ENCODE peak calls at places on chromosomes 2 and 18, in four cellular contexts. I is WTC11, J is H1, B is K562. C is an unnamed sample.

GRCh38 chr2:57890993-57891688 is 155.5 kb upstream of the VRK2 start:
- DNase-seq in J (no peak), B (no peak), I (no peak), C (no peak)

GRCh38 chr2:23828256-23828980 is 98.5 kb downstream of the ATAD2B start:
- DNase-seq in B (no peak), I (no peak), J (no peak), C (no peak)

GRCh38 chr18:72868666-72869661 is 1.2 kb upstream of the NETO1 start:
- DNase-seq in J (peak), I (peak), B (no peak), C (peak)

GRCh38 chr2:176514805-176515500 is 245.7 kb downstream of the MTX2 start:
- DNase-seq in I (no peak), J (no peak), B (no peak), C (no peak)

GRCh38 chr2:238240761-238241711 is 1.2 kb upstream of the HES6 start:
- DNase-seq in J (peak), B (peak), I (peak), C (no peak)

GRCh38 chr2:180367831-180368230 is 360.7 kb upstream of the CWC22 start:
- DNase-seq in B (no peak), J (no peak), I (no peak), C (no peak)

GRCh38 chr18:49672853-49673252 is 111.0 kb downstream of the LIPG start:
- DNase-seq in B (no peak), I (no peak), J (no peak), C (no peak)

GRCh38 chr18:71370095-71370494 is 1081.2 kb downstream of the SOCS6 start:
- DNase-seq in I (no peak), B (no peak), J (no peak), C (no peak)

GRCh38 chr2:127953849-127954248 is 68.1 kb upstream of the AMMECR1L start:
- DNase-seq in B (no peak), I (no peak), J (no peak), C (no peak)

GRCh38 chr2:43303120-43303519 is 76.7 kb upstream of the ZFP36L2 start:
- DNase-seq in J (no peak), I (no peak), B (no peak), C (no peak)

GRCh38 chr18:63135101-63135500 is 184.5 kb downstream of the BCL2 start:
- DNase-seq in I (no peak), B (no peak), J (no peak), C (no peak)

GRCh38 chr2:200136655-200137054 is 169.8 kb upstream of the SPATS2L start:
- DNase-seq in I (peak), J (peak), B (no peak), C (no peak)

GRCh38 chr2:179435021-179435420 is 170.4 kb upstream of the SESTD1 start:
- DNase-seq in J (no peak), I (no peak), B (no peak), C (no peak)

GRCh38 chr2:15726321-15727057 is 134.8 kb downstream of the DDX1 start:
- DNase-seq in I (no peak), J (no peak), B (no peak), C (no peak)

GRCh38 chr18:72086421-72086820 is 457.7 kb downstream of the CBLN2 start:
- DNase-seq in I (no peak), B (peak), J (no peak), C (no peak)

GRCh38 chr18:32920796-32921787 is 148.3 kb upstream of the KLHL14 start:
- DNase-seq in B (no peak), J (no peak), I (no peak), C (no peak)

GRCh38 chr2:27408601-27409320 is 630 bp downstream of the PPM1G start:
- DNase-seq in J (no peak), B (no peak), I (no peak), C (no peak)

GRCh38 chr2:168049609-168050008 is 197.8 kb downstream of the STK39 start:
- DNase-seq in I (no peak), B (no peak), J (no peak), C (no peak)

GRCh38 chr18:3058328-3059191 is 45.6 kb upstream of the LPIN2 start:
- DNase-seq in B (no peak), J (no peak), I (no peak), C (no peak)

GRCh38 chr2:164257794-164258193 is 363.5 kb downstream of the GRB14 start:
- DNase-seq in J (no peak), B (no peak), I (no peak), C (no peak)

GRCh38 chr2:236317938-236318396 is 53.8 kb upstream of the ASB18 start:
- DNase-seq in B (no peak), I (no peak), J (no peak), C (no peak)

GRCh38 chr18:60987963-60988362 is 345.3 kb upstream of the CDH20 start:
- DNase-seq in J (no peak), B (no peak), I (no peak), C (no peak)
- TF ChIP-seq TEAD4 in J (no peak), B (no peak), I (no peak), C (no peak)

DNA sequence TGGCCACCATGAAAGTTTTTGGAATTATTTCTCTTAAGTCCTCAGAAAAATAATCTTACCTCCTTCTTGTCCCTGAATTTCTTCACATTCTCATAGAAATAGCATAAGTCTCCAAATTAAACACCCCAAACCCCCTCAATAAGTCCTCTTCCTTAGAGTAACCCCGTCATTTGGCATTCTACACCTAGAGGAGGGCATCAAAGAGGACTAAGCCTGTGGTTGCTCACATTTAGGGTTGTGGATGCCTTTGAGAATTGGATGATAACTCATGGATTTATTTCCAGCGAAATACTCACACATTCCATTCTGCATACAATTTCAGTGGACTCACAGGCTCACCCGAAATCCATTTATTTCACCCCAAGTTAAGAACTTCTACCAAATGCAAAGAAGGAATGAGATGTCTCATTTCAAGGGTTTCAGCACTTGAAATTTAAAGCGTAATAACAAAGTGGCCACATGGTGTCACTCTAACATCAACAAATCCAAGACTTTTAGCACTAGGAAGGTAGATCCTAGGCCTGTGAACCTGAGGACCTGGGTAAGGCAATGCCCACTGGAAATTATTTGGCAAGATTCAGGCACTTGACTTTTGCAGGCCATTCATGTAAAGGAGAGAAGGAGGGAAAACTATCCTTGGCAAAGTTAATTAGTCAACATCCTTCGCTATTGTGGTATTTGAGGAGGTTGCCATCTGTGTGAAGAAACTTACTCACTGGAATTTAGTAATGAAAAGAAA is 24.6 kb downstream of the DYTN start:
- DNase-seq in B (peak), J (peak), I (no peak), C (peak)
- TF ChIP-seq TEAD4 in B (no peak), J (no peak), I (no peak), C (no peak)

GRCh38 chr2:183081908-183082307 is 3.4 kb downstream of the DUSP19 start:
- DNase-seq in I (no peak), J (no peak), B (no peak), C (no peak)

GRCh38 chr2:183078163-183078466 is 432 bp upstream of the DUSP19 start:
- DNase-seq in B (no peak), J (no peak), I (no peak), C (peak)

GRCh38 chr2:183078467-183079334 is at the start of gene DUSP19:
- DNase-seq in J (peak), I (peak), B (peak), C (peak)

DNA sequence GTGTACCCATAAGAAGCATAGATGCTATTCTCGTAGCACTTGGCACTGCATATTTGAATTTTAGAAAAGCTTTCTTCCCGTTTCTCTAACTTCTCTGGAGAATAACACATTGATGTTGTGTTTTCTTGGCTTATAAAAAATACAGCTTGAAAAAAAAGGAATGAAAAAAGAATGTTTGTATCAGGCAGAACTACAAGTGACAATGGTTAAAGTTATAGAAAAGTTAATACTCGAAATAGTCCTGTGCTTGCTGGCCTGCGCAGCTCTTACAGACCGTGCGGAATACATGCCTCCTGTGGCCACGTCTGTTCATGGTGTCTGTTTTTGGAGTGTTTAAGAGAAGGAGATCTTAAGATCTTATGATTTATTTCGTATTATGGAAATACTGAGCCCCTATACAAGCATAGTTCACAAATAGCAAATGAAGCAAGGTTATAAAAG is 808 bp downstream of the DUSP19 start:
- DNase-seq in I (no peak), B (no peak), J (no peak), C (no peak)
- TF ChIP-seq TEAD4 in I (no peak), B (no peak), J (no peak), C (no peak)

DNA sequence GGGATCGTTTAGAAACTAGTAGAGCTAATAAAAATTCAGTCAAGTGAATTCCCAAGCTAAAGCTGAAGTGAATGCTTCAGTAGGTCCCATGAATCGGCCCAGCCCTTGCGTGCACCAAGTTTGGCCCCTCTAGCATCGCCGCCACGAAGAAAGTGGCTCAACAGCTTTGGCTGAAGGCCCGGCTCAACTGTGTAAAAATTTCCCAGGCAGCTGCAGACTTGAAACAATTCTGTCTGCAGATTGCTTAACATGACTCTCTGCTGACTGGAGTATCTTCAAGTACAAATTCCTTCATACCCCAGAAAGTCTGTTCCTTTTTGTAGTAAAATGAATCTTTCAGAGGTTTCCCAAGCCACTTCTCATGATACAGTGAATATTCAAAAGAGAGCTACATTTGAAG is 32.7 kb downstream of the ALMS1 start:
- DNase-seq in J (no peak), B (no peak), I (no peak), C (no peak)
- TF ChIP-seq TEAD4 in J (no peak), B (no peak), I (no peak), C (no peak)